ENCODE peak calls at places on chromosomes 12 and 14, in four cellular contexts. A is HepG2, J is GM12878, N is K562. E is an unnamed sample.

GRCh38 chr12:98740751-98741150 is 95.7 kb downstream of the APAF1 start:
- DNase-seq in A (no peak), J (no peak), N (no peak), E (no peak)

GRCh38 chr12:123761841-123762714 is at the start of gene DNAH10:
- DNase-seq in A (peak; percentile 39), J (peak; percentile 4), N (no peak), E (no peak)

GRCh38 chr14:77151245-77151644 is 9.7 kb upstream of the ZDHHC22 start:
- DNase-seq in A (no peak), J (no peak), N (peak; percentile 31), E (peak; percentile 25)

GRCh38 chr12:104303538-104304151 is at the start of gene EID3:
- DNase-seq in A (no peak), J (no peak), N (no peak), E (peak; percentile 90)

GRCh38 chr14:79896009-79896408 is 315.3 kb downstream of the DIO2 start:
- DNase-seq in A (no peak), J (no peak), N (no peak), E (no peak)

GRCh38 chr14:100612879-100613455 is 25.8 kb upstream of the BEGAIN start:
- DNase-seq in A (no peak), J (no peak), N (peak; percentile 26), E (no peak)

GRCh38 chr14:89291351-89291940 is 125.6 kb downstream of the FOXN3 start:
- DNase-seq in A (no peak), J (no peak), N (no peak), E (no peak)

GRCh38 chr12:120356567-120357030 is 12.4 kb downstream of the MSI1 start:
- DNase-seq in A (peak; percentile 56), J (peak; percentile 17), N (peak; percentile 94), E (peak; percentile 98)

GRCh38 chr12:12681061-12681765 is 14.8 kb downstream of the GPR19 start:
- DNase-seq in A (no peak), J (no peak), N (no peak), E (no peak)

GRCh38 chr12:92908108-92908507 is 21.0 kb downstream of the EEA1 start:
- DNase-seq in A (no peak), J (no peak), N (no peak), E (no peak)

GRCh38 chr14:54773171-54774006 is 129.2 kb downstream of the GCH1 start:
- DNase-seq in A (peak; percentile 78), J (peak; percentile 35), N (peak; percentile 92), E (peak; percentile 99)

GRCh38 chr12:121915841-121916321 is 2.5 kb upstream of the CFAP251 start:
- DNase-seq in A (no peak), J (no peak), N (no peak), E (no peak)

GRCh38 chr12:14443531-14443930 is 78.0 kb downstream of the ATF7IP start:
- DNase-seq in A (no peak), J (no peak), N (no peak), E (no peak)

GRCh38 chr14:26598672-26599131 is 869 bp upstream of the NOVA1 start:
- DNase-seq in A (no peak), J (no peak), N (no peak), E (peak; percentile 10)

GRCh38 chr12:6827982-6828670 is at the start of gene P3H3:
- DNase-seq in A (peak; percentile 23), J (no peak), N (peak; percentile 53), E (peak; percentile 60)

GRCh38 chr12:124422570-124423523 is 128.0 kb downstream of the RFLNA start:
- DNase-seq in A (peak; percentile 58), J (no peak), N (peak; percentile 95), E (peak; percentile 98)

GRCh38 chr12:14923944-14924343 is 14.4 kb downstream of the ERP27 start:
- DNase-seq in A (no peak), J (no peak), N (no peak), E (no peak)

GRCh38 chr12:105622846-105623245 is 292.4 kb downstream of the C12orf75 start:
- DNase-seq in A (no peak), J (no peak), N (no peak), E (no peak)

GRCh38 chr12:105275997-105276760 is 40.2 kb upstream of the APPL2 start:
- DNase-seq in A (no peak), J (no peak), N (no peak), E (no peak)

GRCh38 chr12:52631264-52631663 is 12.9 kb upstream of the KRT73 start:
- DNase-seq in A (no peak), J (no peak), N (no peak), E (no peak)

GRCh38 chr14:63203618-63204406 is 431 bp upstream of the RHOJ start:
- DNase-seq in A (peak; percentile 90), J (no peak), N (no peak), E (no peak)

GRCh38 chr14:65103150-65103760 is 938 bp upstream of the MAX start:
- DNase-seq in A (peak; percentile 24), J (no peak), N (no peak), E (peak; percentile 58)

GRCh38 chr14:97824218-97824617 is 1027.0 kb downstream of the VRK1 start:
- DNase-seq in A (no peak), J (no peak), N (no peak), E (no peak)

GRCh38 chr12:111446631-111447570 is 41.2 kb downstream of the SH2B3 start:
- DNase-seq in A (no peak), J (no peak), N (no peak), E (no peak)

GRCh38 chr14:93410021-93410420 is 20.7 kb upstream of the UNC79 start:
- DNase-seq in A (no peak), J (no peak), N (no peak), E (no peak)

GRCh38 chr12:125794401-125794800 is 729.2 kb downstream of the AACS start:
- DNase-seq in A (no peak), J (no peak), N (no peak), E (no peak)

GRCh38 chr12:98741229-98741614 is 96.1 kb downstream of the APAF1 start:
- DNase-seq in A (no peak), J (no peak), N (no peak), E (no peak)

GRCh38 chr14:92656306-92656705 is 92.1 kb downstream of the LGMN start:
- DNase-seq in A (no peak), J (no peak), N (no peak), E (no peak)

GRCh38 chr14:70779667-70780066 is 29.6 kb downstream of the MAP3K9 start:
- DNase-seq in A (no peak), J (no peak), N (no peak), E (no peak)
- TF ChIP-seq USF2 in A (no peak), J (no peak), N (no peak), E (no peak)

GRCh38 chr12:5010130-5010529 is 33.5 kb upstream of the KCNA5 start:
- DNase-seq in A (no peak), J (no peak), N (no peak), E (no peak)
- TF ChIP-seq HDAC2 in A (no peak), J (no peak), N (no peak), E (no peak)

GRCh38 chr12:94112116-94112515 is 36.3 kb upstream of the PLXNC1 start:
- DNase-seq in A (no peak), J (no peak), N (no peak), E (no peak)
- TF ChIP-seq BHLHE40 in A (no peak), J (no peak), N (no peak), E (no peak)

GRCh38 chr14:34628681-34629135 is 1.2 kb downstream of the SNX6 start:
- DNase-seq in A (peak; percentile 48), J (no peak), N (peak; percentile 64), E (no peak)
- TF ChIP-seq USF2 in A (no peak), J (no peak), N (no peak), E (no peak)

DNA sequence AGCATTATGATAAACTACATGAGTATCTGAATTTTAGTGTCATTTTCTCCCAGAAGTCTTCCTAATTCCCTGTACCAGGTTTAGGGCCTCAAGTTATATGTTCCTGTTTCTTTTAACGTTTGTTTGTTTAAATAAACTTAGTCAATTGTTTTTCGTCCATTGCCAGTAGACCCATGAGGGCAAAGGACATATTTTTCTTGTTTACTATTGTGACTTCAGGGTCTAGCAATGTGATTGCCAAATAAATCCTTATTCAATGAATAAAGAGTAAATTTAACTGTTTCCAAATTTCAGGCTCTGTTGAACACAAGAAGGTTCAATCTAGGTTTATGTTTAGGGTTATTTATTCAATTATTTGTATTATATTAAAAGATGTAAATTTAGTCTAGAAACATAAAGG is 391.6 kb upstream of the MGAT4C start:
- DNase-seq in A (no peak), J (no peak), N (no peak), E (peak; percentile 51)
- TF ChIP-seq HDAC2 in A (no peak), J (no peak), N (no peak), E (no peak)

DNA sequence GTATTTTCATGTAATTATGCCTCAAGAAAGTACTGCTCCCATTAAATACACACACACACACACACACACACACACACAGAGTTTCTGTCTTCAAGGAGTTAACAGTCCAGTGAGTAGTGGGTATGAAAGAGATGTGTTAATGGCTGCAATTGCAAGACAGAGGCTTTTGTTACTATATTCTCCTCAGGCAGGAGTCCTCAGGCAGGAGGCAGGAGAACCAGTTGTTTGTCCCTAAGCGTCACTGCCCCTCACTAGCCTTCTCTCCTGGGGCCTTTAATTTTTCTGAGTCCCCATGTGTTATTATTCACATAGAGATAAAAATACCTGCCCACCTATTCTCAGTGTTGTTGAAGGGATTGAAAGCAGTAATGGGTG is 31.2 kb downstream of the DAD1 start:
- DNase-seq in A (no peak), J (no peak), N (no peak), E (no peak)
- TF ChIP-seq BHLHE40 in A (no peak), J (no peak), N (no peak), E (no peak)

DNA sequence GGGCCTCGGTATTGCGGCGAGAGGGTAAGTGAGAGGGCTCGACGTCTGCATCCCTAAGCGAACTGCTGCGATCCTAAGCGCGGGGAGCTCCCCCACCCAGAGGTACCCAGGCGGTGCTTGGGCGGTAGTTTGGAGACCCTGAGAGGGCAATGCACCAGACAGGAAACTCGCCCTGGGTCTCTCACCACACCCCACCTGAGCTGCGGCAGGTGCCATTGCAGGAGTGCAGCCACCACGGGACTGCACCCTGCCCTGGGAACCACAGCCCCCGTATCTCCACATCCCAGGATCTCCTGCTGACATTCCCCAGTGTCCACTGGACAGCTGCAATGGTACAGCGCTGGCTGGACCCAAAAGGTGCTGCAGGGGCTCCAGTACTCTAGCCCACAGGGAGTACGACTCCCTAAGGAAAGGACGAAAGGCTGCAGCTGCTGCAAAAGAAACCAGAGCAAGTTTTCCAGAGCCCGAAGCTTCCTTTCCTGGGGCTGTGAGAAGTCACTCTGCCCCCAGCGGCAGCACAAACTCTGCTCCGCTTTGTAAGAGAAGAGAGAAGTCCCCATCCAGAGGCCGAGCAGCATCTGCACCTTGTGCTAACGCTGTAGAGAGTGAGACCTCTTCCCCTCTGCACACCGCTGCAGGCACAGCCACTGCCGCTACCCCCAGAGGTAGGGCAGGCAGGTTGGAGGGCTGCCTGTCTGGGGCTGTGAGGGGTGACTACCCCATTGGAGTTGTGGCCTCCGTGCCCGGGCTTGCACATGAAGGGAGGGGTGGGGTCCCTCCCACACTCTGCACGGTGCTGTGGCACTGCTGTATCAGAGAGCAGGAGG is 31.1 kb upstream of the MON2 start:
- DNase-seq in A (peak; percentile 58), J (no peak), N (peak; percentile 35), E (peak; percentile 80)
- TF ChIP-seq USF2 in A (no peak), J (no peak), N (no peak), E (no peak)

DNA sequence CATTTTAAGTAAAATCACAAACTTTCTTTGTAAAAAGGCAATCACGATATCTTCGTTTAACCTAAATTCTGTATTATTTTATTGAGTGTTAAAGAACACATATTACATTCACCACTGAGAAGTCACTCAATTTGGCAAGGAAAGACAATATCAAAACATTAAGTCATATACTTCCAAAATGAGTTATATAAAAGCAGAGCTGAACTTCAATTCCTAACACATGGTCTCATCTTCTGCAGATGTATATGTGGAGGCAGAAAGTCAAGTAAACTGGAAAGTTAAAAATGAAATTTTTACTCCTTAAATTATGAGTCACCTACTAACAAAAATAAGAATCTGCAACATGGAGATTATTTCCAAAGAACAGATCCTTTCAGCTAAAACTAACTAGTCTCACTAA is 28.7 kb downstream of the BMAL2 start:
- DNase-seq in A (no peak), J (no peak), N (no peak), E (no peak)
- TF ChIP-seq HDAC2 in A (no peak), J (no peak), N (no peak), E (no peak)

E was measured in A549.